ENCODE peak calls at places on chromosomes 5 and 9, in five cellular contexts. H is HCT116, Q is sigmoid colon, P is endothelial cell of umbilical vein, B is K562. G is an unnamed sample.

GRCh38 chr9:82209797-82210470 is 221.4 kb downstream of the SPATA31D1 start:
- DNase-seq in Q (no peak), B (no peak), H (no peak), P (no peak), G (no peak)

GRCh38 chr5:43634621-43635020 is 31.6 kb downstream of the NNT start:
- DNase-seq in Q (no peak), P (no peak), H (no peak), B (no peak), G (no peak)

GRCh38 chr9:70902705-70903131 is 218.7 kb downstream of the TRPM3 start:
- DNase-seq in H (no peak), B (no peak), P (peak; percentile 87), Q (no peak), G (no peak)

GRCh38 chr5:16897284-16897704 is 38.8 kb downstream of the MYO10 start:
- DNase-seq in Q (no peak), B (no peak), P (no peak), H (no peak), G (no peak)

GRCh38 chr5:54518146-54519082 is 855 bp downstream of the SNX18 start:
- DNase-seq in H (no peak), P (peak; percentile 67), Q (peak; percentile 75), B (peak; percentile 53), G (no peak)

GRCh38 chr9:682633-683508 is 158.6 kb upstream of the DMRT1 start:
- DNase-seq in B (no peak), P (peak; percentile 94), Q (no peak), H (no peak), G (no peak)

GRCh38 chr5:120769291-120769872 is 305.3 kb downstream of the PRR16 start:
- DNase-seq in H (no peak), B (no peak), P (no peak), Q (no peak), G (no peak)

GRCh38 chr5:3320317-3320865 is 275.2 kb upstream of the IRX1 start:
- DNase-seq in H (no peak), Q (peak; percentile 48), P (no peak), B (no peak), G (peak; percentile 44)

GRCh38 chr9:95138474-95138873 is 179.0 kb downstream of the FANCC start:
- DNase-seq in H (no peak), B (no peak), Q (no peak), P (peak; percentile 9), G (no peak)

GRCh38 chr9:34379334-34380033 is 2.8 kb upstream of the MYORG start:
- DNase-seq in H (peak; percentile 77), P (peak; percentile 85), B (peak; percentile 75), Q (peak; percentile 94), G (peak; percentile 89)

GRCh38 chr9:34378376-34379060 is 1.8 kb upstream of the MYORG start:
- DNase-seq in Q (no peak), H (no peak), B (no peak), P (no peak), G (no peak)

GRCh38 chr9:34381323-34381722 is 4.6 kb upstream of the MYORG start:
- DNase-seq in Q (peak; percentile 70), B (no peak), H (no peak), P (no peak), G (no peak)

GRCh38 chr9:34380511-34381315 is 4.0 kb upstream of the MYORG start:
- DNase-seq in Q (peak; percentile 89), P (peak; percentile 74), B (peak; percentile 91), H (no peak), G (no peak)

GRCh38 chr9:34380034-34380510 is 3.4 kb upstream of the MYORG start:
- DNase-seq in P (no peak), H (no peak), B (no peak), Q (no peak), G (no peak)
- H3K4me3 ChIP-seq in P (no peak overlapping the region), H (peak overlapping the region; percentile 56), B (no peak overlapping the region), Q (peak overlapping the region; percentile 53), G (peak overlapping the region; percentile 56)

GRCh38 chr5:110917161-110917875 is 154.2 kb upstream of the TSLP start:
- DNase-seq in B (no peak), H (no peak), Q (no peak), P (no peak), G (no peak)

GRCh38 chr5:110913221-110913620 is 158.3 kb upstream of the TSLP start:
- DNase-seq in P (no peak), H (no peak), B (no peak), Q (no peak), G (no peak)

GRCh38 chr5:110918683-110919082 is 152.8 kb upstream of the TSLP start:
- DNase-seq in Q (no peak), P (no peak), H (no peak), B (no peak), G (no peak)

DNA sequence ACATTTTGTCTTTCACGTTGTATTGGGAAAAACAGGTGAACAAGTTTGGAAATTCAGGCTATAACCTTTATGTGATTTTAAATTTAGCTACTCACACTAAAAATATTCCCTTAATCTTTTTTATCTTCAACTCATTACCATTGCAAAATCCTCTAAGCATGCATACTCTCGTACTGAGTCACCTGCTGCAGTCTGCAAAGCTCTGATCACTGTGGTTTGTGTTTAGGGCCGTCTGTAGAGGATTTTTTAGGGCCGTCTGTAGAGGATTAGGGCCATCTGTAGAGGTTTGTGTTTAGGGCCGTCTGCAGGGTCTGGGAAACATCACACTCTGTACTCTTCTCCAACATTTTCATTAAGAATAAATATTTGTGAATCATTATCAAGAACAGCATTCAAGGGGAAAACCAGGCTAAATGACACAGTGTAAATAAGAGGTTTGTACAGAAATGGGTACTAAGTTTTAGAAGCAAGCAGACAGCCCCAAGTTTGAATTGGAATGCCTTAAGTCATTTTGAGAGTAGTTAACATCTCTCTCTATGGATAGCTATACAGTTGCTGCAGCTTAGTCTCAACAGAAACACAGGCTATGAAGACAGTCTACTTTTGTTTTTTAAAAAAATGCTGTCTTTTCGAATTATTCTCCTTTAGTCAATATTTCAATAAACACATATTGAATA is 155.0 kb upstream of the TSLP start:
- DNase-seq in P (no peak), B (no peak), H (no peak), Q (no peak), G (no peak)
- TF ChIP-seq POLR2AphosphoS5 in P (no peak), B (no peak), H (no peak), Q (peak; percentile 26), G (no peak)

DNA sequence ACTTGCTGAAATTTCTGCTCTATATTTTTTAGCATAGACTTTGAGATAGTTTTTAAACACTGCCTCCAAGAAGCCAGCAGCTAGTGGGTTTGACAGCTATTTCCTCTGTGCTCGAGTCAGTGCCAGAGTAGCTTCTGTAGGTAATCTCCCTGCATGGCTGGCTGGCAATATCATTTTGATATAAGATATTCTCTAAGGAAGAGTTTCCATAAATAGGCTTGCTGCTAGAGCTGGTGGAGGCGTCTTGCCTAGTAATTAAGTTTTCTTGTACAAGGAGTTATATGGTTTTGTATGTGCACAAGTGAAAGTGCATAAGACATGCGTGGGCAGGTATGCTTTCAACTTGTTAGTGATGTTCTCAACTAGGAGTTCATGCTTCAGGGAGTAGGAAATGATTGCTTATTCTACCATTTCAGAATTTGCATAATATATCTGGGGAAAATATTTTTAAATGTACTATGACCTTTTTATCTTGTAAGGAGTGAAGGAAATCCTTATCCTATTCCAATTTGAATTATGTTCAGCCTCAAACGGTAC is 74.1 kb upstream of the CCL21 start:
- DNase-seq in H (no peak), Q (no peak), B (no peak), P (no peak), G (no peak)
- H3K4me3 ChIP-seq in H (no peak overlapping the region), Q (no peak overlapping the region), B (no peak overlapping the region), P (no peak overlapping the region), G (no peak overlapping the region)

GRCh38 chr5:29114331-29114768 is 2076.0 kb upstream of the CDH9 start:
- DNase-seq in P (no peak), B (no peak), H (no peak), Q (no peak), G (no peak)
- TF ChIP-seq POLR2AphosphoS5 in P (no peak), B (no peak), H (no peak), Q (no peak), G (no peak)

GRCh38 chr5:180558232-180558631 is 33.1 kb downstream of the SCGB3A1 start:
- DNase-seq in H (no peak), P (no peak), Q (no peak), B (peak; percentile 38), G (no peak)
- H3K4me3 ChIP-seq in H (no peak overlapping the region), P (no peak overlapping the region), Q (no peak overlapping the region), B (no peak overlapping the region), G (no peak overlapping the region)

DNA sequence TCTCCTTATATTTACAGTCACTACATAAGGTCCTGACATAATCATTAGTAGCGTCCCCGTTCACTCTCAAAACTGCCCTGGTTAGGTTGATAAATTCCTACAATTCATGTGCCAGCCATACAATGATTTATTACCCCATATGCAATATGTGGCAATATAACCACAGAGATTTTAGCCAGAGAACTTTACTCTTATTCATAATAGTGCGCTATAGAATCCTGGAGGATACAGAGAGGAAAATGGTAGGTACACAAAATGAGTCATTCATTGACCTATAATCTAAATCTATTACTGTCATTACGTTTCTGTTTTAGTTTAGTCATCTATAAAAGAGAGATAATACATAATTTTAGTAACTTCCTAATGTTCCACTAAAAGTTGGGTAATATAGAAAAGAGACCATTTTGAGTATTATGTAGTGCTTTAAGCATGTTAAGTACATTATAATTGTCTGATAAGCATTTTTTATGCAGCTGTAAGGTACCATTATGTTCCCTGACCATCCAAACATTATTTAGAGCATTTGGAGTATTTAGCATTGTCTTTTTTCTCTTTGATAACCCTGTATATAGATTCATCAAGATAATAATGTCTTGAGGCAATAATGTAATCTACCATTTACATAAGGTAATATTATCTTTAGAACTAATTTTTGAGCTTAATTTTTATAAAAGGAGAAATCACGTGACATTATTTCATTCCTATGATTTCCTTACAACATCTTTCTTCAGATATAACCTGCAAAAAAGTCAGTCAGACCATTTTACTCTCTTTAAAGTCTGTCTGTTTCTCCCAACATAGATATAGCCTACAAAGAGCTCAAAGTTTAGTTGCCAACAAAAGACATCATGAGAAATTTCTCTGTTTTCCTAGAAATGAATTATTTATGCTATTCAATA is 655.5 kb upstream of the ZNF608 start:
- DNase-seq in Q (no peak), P (no peak), B (no peak), H (no peak), G (no peak)
- TF ChIP-seq POLR2AphosphoS5 in Q (no peak), P (no peak), B (no peak), H (no peak), G (no peak)

GRCh38 chr9:73152953-73153352 is 1.3 kb downstream of the ANXA1 start:
- DNase-seq in B (no peak), Q (no peak), H (no peak), P (peak; percentile 43), G (no peak)
- H3K4me3 ChIP-seq in B (peak overlapping the region; percentile 57), Q (peak overlapping the region; percentile 52), H (peak overlapping the region; percentile 61), P (peak overlapping the region; percentile 60), G (peak overlapping the region; percentile 53)